ENCODE peak calls at places on chromosome 7, in four cellular contexts. One of them, this sample, is unnamed.

GRCh38 chr7:130946110-130946509 is 212.1 kb upstream of the KLF14 start:
- DNase-seq in IMR-90: no peak
- DNase-seq in mesenchymal stem cell: no peak
- DNase-seq in H9: no peak
- DNase-seq in this sample: no peak

GRCh38 chr7:145884716-145885514 is 231.7 kb upstream of the CNTNAP2 start:
- DNase-seq in mesenchymal stem cell: no peak
- DNase-seq in H9: no peak
- DNase-seq in IMR-90: no peak
- DNase-seq in this sample: no peak

GRCh38 chr7:47180268-47180826 is 401.6 kb downstream of the TNS3 start:
- DNase-seq in mesenchymal stem cell: peak; percentile 78
- DNase-seq in H9: peak; percentile 52
- DNase-seq in IMR-90: peak; percentile 72
- DNase-seq in this sample: peak; percentile 32

GRCh38 chr7:12315049-12315448 is 88.6 kb downstream of the VWDE start:
- DNase-seq in IMR-90: no peak
- DNase-seq in H9: no peak
- DNase-seq in mesenchymal stem cell: peak; percentile 19
- DNase-seq in this sample: no peak

GRCh38 chr7:91330378-91331295 is 66.4 kb downstream of the FZD1 start:
- DNase-seq in IMR-90: no peak
- DNase-seq in H9: no peak
- DNase-seq in mesenchymal stem cell: no peak
- DNase-seq in this sample: no peak

GRCh38 chr7:7554021-7554432 is 12.7 kb upstream of the MIOS start:
- DNase-seq in IMR-90: no peak
- DNase-seq in H9: no peak
- DNase-seq in mesenchymal stem cell: no peak
- DNase-seq in this sample: no peak

GRCh38 chr7:98309566-98309965 is 28.1 kb downstream of the BRI3 start:
- DNase-seq in H9: no peak
- DNase-seq in mesenchymal stem cell: no peak
- DNase-seq in IMR-90: no peak
- DNase-seq in this sample: no peak

GRCh38 chr7:26506196-26506595 is 214.5 kb downstream of the SNX10 start:
- DNase-seq in H9: no peak
- DNase-seq in mesenchymal stem cell: no peak
- DNase-seq in IMR-90: no peak
- DNase-seq in this sample: no peak

GRCh38 chr7:99406557-99406956 is 1.8 kb downstream of the PDAP1 start:
- DNase-seq in IMR-90: no peak
- DNase-seq in H9: no peak
- DNase-seq in mesenchymal stem cell: no peak
- DNase-seq in this sample: no peak

GRCh38 chr7:867406-868188 is 8.8 kb upstream of the GET4 start:
- DNase-seq in IMR-90: peak; percentile 54
- DNase-seq in H9: no peak
- DNase-seq in mesenchymal stem cell: no peak
- DNase-seq in this sample: no peak

GRCh38 chr7:247636-248035 is 42.3 kb upstream of the FOXL3 start:
- DNase-seq in mesenchymal stem cell: no peak
- DNase-seq in H9: no peak
- DNase-seq in IMR-90: no peak
- DNase-seq in this sample: no peak

GRCh38 chr7:148035950-148036349 is 554.6 kb upstream of the C7orf33 start:
- DNase-seq in mesenchymal stem cell: no peak
- DNase-seq in H9: no peak
- DNase-seq in IMR-90: no peak
- DNase-seq in this sample: no peak

DNA sequence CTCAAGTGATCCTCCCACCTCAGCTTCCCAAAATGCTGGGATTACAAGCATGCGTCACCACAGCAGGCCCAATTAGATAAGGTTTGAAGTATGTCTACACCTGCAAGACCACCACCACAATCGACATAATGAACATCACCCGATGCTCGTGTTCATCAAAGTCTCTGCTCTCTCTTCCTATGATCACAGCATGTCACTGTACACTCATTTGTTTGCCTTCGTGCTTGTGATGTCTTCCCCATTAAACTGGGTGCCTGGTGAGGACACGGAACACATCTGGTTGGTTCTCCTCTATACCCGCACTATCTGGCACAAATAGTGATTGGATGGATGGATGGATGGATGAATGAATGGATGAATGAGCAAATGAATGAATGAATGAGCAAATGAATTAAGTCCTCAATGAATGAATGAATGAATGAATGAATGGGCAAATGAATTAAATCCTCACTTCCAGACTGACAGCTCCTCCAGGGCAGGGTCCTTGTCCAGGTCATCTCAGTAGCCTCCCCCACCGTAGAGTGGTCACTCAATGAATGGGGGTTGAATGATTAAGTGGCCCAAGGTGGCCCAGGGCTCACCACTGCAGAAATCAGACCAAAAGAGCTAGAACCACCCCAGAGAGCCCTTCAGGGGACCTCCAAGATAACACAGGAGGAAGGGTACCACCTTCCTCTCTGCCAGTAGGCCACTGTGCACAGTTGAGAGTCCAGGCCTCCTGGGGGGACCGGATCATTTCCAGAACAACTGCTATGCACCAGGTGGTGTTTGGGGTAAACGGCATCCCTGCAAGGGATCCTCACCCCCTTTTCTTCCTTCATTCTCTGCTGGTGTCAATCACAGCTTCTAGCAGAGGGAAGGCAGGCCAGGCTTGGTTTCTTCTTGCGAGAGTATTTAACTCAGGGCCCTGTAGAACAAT is 101.9 kb upstream of the TNRC18 start:
- DNase-seq in mesenchymal stem cell: peak; percentile 57
- DNase-seq in IMR-90: peak; percentile 54
- DNase-seq in H9: peak; percentile 65
- DNase-seq in this sample: peak; percentile 46
- H4K91ac ChIP-seq in mesenchymal stem cell: peak overlapping the region; percentile 35
- H4K91ac ChIP-seq in IMR-90: no peak overlapping the region
- H4K91ac ChIP-seq in H9: no peak overlapping the region
- H4K91ac ChIP-seq in this sample: no peak overlapping the region

GRCh38 chr7:151385626-151386300 is 24.1 kb downstream of the WDR86 start:
- DNase-seq in mesenchymal stem cell: no peak
- DNase-seq in IMR-90: no peak
- DNase-seq in H9: no peak
- DNase-seq in this sample: no peak
- H4K91ac ChIP-seq in mesenchymal stem cell: no peak overlapping the region
- H4K91ac ChIP-seq in IMR-90: no peak overlapping the region
- H4K91ac ChIP-seq in H9: no peak overlapping the region
- H4K91ac ChIP-seq in this sample: no peak overlapping the region

GRCh38 chr7:22726345-22726848 is 603 bp upstream of the IL6 start:
- DNase-seq in mesenchymal stem cell: peak; percentile 89
- DNase-seq in H9: peak; percentile 84
- DNase-seq in IMR-90: peak; percentile 90
- DNase-seq in this sample: peak; percentile 56
- H4K91ac ChIP-seq in mesenchymal stem cell: peak overlapping the region; percentile 73
- H4K91ac ChIP-seq in H9: no peak overlapping the region
- H4K91ac ChIP-seq in IMR-90: peak overlapping the region; percentile 83
- H4K91ac ChIP-seq in this sample: peak overlapping the region; percentile 87

GRCh38 chr7:150992051-150992640 is 1.3 kb downstream of the NOS3 start:
- DNase-seq in mesenchymal stem cell: no peak
- DNase-seq in H9: peak; percentile 31
- DNase-seq in IMR-90: no peak
- DNase-seq in this sample: no peak

GRCh38 chr7:150994141-150994837 is 3.5 kb downstream of the NOS3 start:
- DNase-seq in H9: no peak
- DNase-seq in mesenchymal stem cell: no peak
- DNase-seq in IMR-90: no peak
- DNase-seq in this sample: no peak

GRCh38 chr7:150994838-150995510 is 4.2 kb downstream of the NOS3 start:
- DNase-seq in IMR-90: no peak
- DNase-seq in H9: no peak
- DNase-seq in mesenchymal stem cell: no peak
- DNase-seq in this sample: no peak

GRCh38 chr7:150993511-150993910 is 2.7 kb downstream of the NOS3 start:
- DNase-seq in mesenchymal stem cell: no peak
- DNase-seq in H9: peak; percentile 80
- DNase-seq in IMR-90: no peak
- DNase-seq in this sample: no peak

DNA sequence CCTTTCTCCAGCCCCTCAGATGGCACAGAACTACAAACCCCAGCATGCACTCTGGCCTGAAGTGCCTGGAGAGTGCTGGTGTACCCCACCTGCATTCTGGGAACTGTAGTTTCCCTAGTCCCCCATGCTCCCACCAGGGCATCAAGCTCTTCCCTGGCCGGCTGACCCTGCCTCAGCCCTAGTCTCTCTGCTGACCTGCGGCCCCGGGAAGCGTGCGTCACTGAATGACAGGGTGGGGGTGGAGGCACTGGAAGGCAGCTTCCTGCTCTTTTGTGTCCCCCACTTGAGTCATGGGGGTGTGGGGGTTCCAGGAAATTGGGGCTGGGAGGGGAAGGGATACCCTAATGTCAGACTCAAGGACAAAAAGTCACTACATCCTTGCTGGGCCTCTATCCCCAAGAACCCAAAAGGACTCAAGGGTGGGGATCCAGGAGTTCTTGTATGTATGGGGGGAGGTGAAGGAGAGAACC is 2.1 kb downstream of the NOS3 start:
- DNase-seq in IMR-90: no peak
- DNase-seq in H9: peak; percentile 91
- DNase-seq in mesenchymal stem cell: peak; percentile 54
- DNase-seq in this sample: no peak
- H4K91ac ChIP-seq in IMR-90: no peak overlapping the region
- H4K91ac ChIP-seq in H9: no peak overlapping the region
- H4K91ac ChIP-seq in mesenchymal stem cell: no peak overlapping the region
- H4K91ac ChIP-seq in this sample: no peak overlapping the region

GRCh38 chr7:2156756-2157472 is 75.8 kb downstream of the MAD1L1 start:
- DNase-seq in mesenchymal stem cell: no peak
- DNase-seq in H9: no peak
- DNase-seq in IMR-90: no peak
- DNase-seq in this sample: no peak
- H4K91ac ChIP-seq in mesenchymal stem cell: no peak overlapping the region
- H4K91ac ChIP-seq in H9: no peak overlapping the region
- H4K91ac ChIP-seq in IMR-90: no peak overlapping the region
- H4K91ac ChIP-seq in this sample: no peak overlapping the region

DNA sequence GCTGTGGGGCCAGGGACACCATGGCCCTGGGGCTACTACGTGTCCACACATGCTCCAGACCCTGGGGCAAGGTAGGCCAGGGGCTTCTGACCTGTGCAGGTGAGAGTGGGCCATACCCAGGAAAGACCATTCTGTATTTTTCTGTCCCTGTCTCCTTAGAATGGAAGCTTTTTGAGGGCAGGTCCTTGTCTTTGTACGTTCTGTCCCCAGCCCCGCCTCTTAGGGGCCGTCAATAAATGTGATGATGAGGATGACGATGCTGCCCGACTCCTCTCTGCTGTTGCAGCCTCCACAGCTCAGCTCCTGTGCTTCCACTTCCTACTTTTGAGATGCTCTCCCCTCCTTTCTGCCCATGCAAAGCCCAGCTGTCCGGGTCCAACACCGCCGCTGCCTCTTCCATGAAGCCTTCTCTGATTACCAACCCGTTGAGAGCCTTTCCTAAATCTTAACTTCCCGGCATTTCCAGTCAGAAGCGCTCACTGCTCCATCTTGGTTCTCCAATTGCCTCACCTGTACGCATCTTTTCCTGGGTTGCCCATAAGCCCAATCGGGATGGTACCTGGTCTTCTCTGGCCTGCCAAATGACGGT is 4.3 kb downstream of the VPS37D start:
- DNase-seq in mesenchymal stem cell: no peak
- DNase-seq in H9: no peak
- DNase-seq in IMR-90: no peak
- DNase-seq in this sample: no peak
- H4K91ac ChIP-seq in mesenchymal stem cell: no peak overlapping the region
- H4K91ac ChIP-seq in H9: no peak overlapping the region
- H4K91ac ChIP-seq in IMR-90: no peak overlapping the region
- H4K91ac ChIP-seq in this sample: no peak overlapping the region

DNA sequence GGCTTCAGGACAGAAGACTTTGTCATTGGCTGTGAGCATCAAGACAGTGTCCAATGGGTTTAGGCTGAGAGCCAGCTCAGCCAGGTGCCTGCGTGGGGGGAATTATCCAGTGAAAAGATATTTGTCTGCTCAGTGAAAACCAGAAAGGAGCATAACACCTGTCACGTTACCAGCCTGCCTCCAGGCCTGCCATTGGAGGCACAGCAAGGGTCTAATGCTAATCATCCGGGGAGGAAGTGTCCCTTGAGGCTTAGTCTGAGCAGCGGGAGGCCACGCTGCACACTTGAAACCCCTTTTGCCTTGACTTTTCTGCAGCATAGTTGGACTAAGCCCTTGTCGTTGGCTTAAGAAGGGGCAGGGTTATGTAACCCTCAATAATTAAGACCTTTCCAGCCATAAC is 639.7 kb upstream of the FOXK1 start:
- DNase-seq in H9: no peak
- DNase-seq in mesenchymal stem cell: no peak
- DNase-seq in IMR-90: no peak
- DNase-seq in this sample: no peak
- H4K91ac ChIP-seq in H9: no peak overlapping the region
- H4K91ac ChIP-seq in mesenchymal stem cell: no peak overlapping the region
- H4K91ac ChIP-seq in IMR-90: no peak overlapping the region
- H4K91ac ChIP-seq in this sample: no peak overlapping the region